ENCODE peak calls at places on chromosomes 4 and X, in four cellular contexts. W, T, B and M are unnamed samples.
A peak's percentile ranks its signal among the peaks of the same experiment; 100 is the strongest.

GRCh38 chr4:64068096-64068495 is 341.2 kb downstream of the TECRL start:
- DNase-seq in T (no peak), B (no peak), W (no peak), M (no peak)

GRCh38 chr4:60463846-60464502 is 736.2 kb upstream of the ADGRL3 start:
- DNase-seq in T (no peak), B (peak; percentile 37), W (peak; percentile 4), M (no peak)

GRCh38 chr4:69689530-69690111 is 36.6 kb upstream of the UGT2A1 start:
- DNase-seq in B (peak; percentile 72), W (no peak), T (no peak), M (peak; percentile 31)

GRCh38 chrX:68693481-68694410 is 46.3 kb downstream of the STARD8 start:
- DNase-seq in B (peak; percentile 31), T (no peak), W (no peak), M (peak; percentile 13)

GRCh38 chrX:47628980-47629379 is 750 bp downstream of the CFP start:
- DNase-seq in T (no peak), W (no peak), B (no peak), M (peak; percentile 65)

GRCh38 chrX:49272426-49272825 is 2.8 kb downstream of the PPP1R3F start:
- DNase-seq in W (no peak), B (no peak), T (no peak), M (no peak)

GRCh38 chr4:23165669-23166068 is 472.9 kb downstream of the GBA3 start:
- DNase-seq in W (no peak), T (no peak), B (no peak), M (no peak)

GRCh38 chr4:11693693-11694092 is 265.0 kb upstream of the HS3ST1 start:
- DNase-seq in W (no peak), B (no peak), T (no peak), M (no peak)

GRCh38 chrX:1502241-1502640 is 34.7 kb downstream of the P2RY8 start:
- DNase-seq in B (no peak), T (no peak), W (no peak), M (peak; percentile 74)

GRCh38 chr4:140800686-140801085 is 44.5 kb upstream of the TBC1D9 start:
- DNase-seq in W (no peak), T (no peak), B (no peak), M (no peak)

GRCh38 chr4:133147365-133147821 is 1.7 kb upstream of the PCDH10 start:
- DNase-seq in W (peak; percentile 7), B (peak; percentile 17), T (no peak), M (no peak)

GRCh38 chr4:74754218-74754617 is 40.1 kb downstream of the BTC start:
- DNase-seq in W (no peak), T (no peak), B (no peak), M (peak; percentile 30)

GRCh38 chrX:155070663-155070974 is 317 bp downstream of the CMC4 start:
- DNase-seq in B (no peak), T (no peak), W (no peak), M (no peak)

GRCh38 chr4:14596904-14597303 is 405.4 kb upstream of the CPEB2 start:
- DNase-seq in B (no peak), W (no peak), T (no peak), M (no peak)

GRCh38 chr4:88382621-88383020 is 4.0 kb downstream of the HERC6 start:
- DNase-seq in B (peak; percentile 2), W (no peak), T (peak; percentile 47), M (peak; percentile 72)

GRCh38 chr4:110211007-110211769 is 12.8 kb upstream of the ELOVL6 start:
- DNase-seq in W (no peak), T (no peak), B (peak; percentile 77), M (peak; percentile 64)

GRCh38 chrX:16771483-16772398 is 14.5 kb upstream of the TXLNG start:
- DNase-seq in B (peak; percentile 81), W (peak; percentile 86), T (no peak), M (peak; percentile 73)

GRCh38 chr4:8117278-8117682 is 41.3 kb downstream of the ABLIM2 start:
- DNase-seq in T (peak; percentile 24), W (peak; percentile 37), B (peak; percentile 34), M (peak; percentile 66)
- H3K4me3 ChIP-seq in T (no peak overlapping the region), W (no peak overlapping the region), B (no peak overlapping the region), M (no peak overlapping the region)

GRCh38 chrX:74291964-74292891 is 11.8 kb upstream of the ZCCHC13 start:
- DNase-seq in T (peak; percentile 67), B (peak; percentile 92), W (peak; percentile 85), M (peak; percentile 93)
- TF ChIP-seq CTCF in T (peak; percentile 25), B (peak; percentile 38), W (peak; percentile 29), M (peak; percentile 16)

GRCh38 chr4:39700500-39700899 is 2.6 kb downstream of the UBE2K start:
- DNase-seq in B (no peak), W (no peak), T (no peak), M (no peak)
- H3K4me3 ChIP-seq in B (peak overlapping the region; percentile 98), W (peak overlapping the region; percentile 96), T (peak overlapping the region; percentile 25), M (peak overlapping the region; percentile 90)

GRCh38 chr4:146179784-146180405 is 4.4 kb downstream of the LSM6 start:
- DNase-seq in T (no peak), B (no peak), W (no peak), M (no peak)

GRCh38 chr4:146175541-146176453 is at the start of gene LSM6:
- DNase-seq in W (peak; percentile 86), B (peak; percentile 89), T (peak; percentile 58), M (peak; percentile 90)
- TF ChIP-seq CTCF in W (peak; percentile 14), B (no peak), T (no peak), M (no peak)

GRCh38 chrX:40157228-40158035 is 59.7 kb upstream of the BCOR start:
- DNase-seq in B (no peak), W (no peak), T (no peak), M (no peak)

GRCh38 chrX:40154853-40155616 is 57.3 kb upstream of the BCOR start:
- DNase-seq in T (no peak), B (peak; percentile 53), W (no peak), M (peak; percentile 64)

GRCh38 chrX:40155617-40156471 is 58.1 kb upstream of the BCOR start:
- DNase-seq in W (no peak), T (no peak), B (no peak), M (no peak)

GRCh38 chrX:40156472-40157227 is 58.9 kb upstream of the BCOR start:
- DNase-seq in T (no peak), B (no peak), W (no peak), M (no peak)

GRCh38 chrX:40158036-40158706 is 60.4 kb upstream of the BCOR start:
- DNase-seq in B (no peak), W (no peak), T (no peak), M (no peak)
- H3K4me3 ChIP-seq in B (peak overlapping the region; percentile 65), W (peak overlapping the region; percentile 55), T (peak overlapping the region; percentile 44), M (peak overlapping the region; percentile 37)

DNA sequence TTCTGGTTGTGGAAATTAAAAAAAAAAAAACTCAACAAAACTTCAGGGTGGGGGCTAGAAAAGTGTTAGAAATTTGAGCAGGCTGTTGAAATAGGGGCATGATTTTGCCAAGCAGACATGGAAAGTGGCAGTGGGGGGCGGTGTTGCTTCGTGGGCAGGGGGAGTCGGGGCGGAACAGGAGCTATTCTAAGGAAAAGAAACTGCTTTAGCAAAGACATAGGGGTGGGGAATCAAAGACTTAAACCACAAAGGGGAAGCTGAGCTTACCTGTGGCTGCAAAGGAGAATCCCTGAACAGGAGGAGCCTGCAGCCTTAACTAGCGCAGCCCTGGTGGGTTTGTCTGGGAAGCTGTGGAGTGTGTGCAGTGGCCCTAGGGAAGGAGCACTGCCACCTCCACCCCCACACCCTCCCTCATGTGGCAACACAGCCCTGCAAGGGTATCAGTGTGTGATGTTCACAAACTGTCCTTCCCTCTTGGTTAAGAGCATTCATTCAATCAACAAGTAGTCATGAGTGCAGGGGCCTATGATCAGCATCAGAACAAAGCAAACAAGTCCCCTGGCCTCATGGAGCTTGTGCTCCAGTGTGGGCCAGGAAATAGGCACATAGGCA is 20.5 kb downstream of the SEL1L3 start:
- DNase-seq in B (no peak), T (no peak), W (no peak), M (peak; percentile 34)
- TF ChIP-seq CTCF in B (peak; percentile 22), T (peak; percentile 31), W (peak; percentile 13), M (peak; percentile 26)